ENCODE peak calls at places on chromosomes 16 and 17, in four cellular contexts. K is HCT116, Q is PC-9, D is IMR-90. C is an unnamed sample.

GRCh38 chr16:54965464-54965863 is 34.8 kb downstream of the IRX5 start:
- DNase-seq in K (no peak), Q (no peak), D (no peak), C (no peak)

GRCh38 chr17:45896803-45897693 is 2.7 kb downstream of the MAPT start:
- DNase-seq in K (no peak), Q (no peak), D (no peak), C (no peak)

GRCh38 chr17:63399856-63400255 is 46.2 kb downstream of the CYB561 start:
- DNase-seq in K (no peak), Q (no peak), D (peak), C (peak)

GRCh38 chr16:31476305-31477219 is 4.6 kb downstream of the TGFB1I1 start:
- DNase-seq in K (no peak), Q (peak), D (no peak), C (no peak)

GRCh38 chr17:30005709-30006320 is 64.4 kb downstream of the EFCAB5 start:
- DNase-seq in K (no peak), Q (peak), D (peak), C (peak)

GRCh38 chr17:81902023-81902652 is at the start of gene NPB:
- DNase-seq in K (no peak), Q (no peak), D (no peak), C (no peak)

GRCh38 chr17:43530303-43531081 is 15.6 kb downstream of the ETV4 start:
- DNase-seq in K (peak), Q (no peak), D (peak), C (peak)

GRCh38 chr17:35934760-35935159 is 4.2 kb upstream of the RDM1 start:
- DNase-seq in K (no peak), Q (no peak), D (peak), C (no peak)

GRCh38 chr16:70725024-70725911 is 39.4 kb upstream of the MTSS2 start:
- DNase-seq in K (no peak), Q (no peak), D (no peak), C (no peak)

GRCh38 chr16:48556913-48557351 is 53.0 kb downstream of the N4BP1 start:
- DNase-seq in K (peak), Q (no peak), D (peak), C (peak)

GRCh38 chr17:58968662-58969061 is 138.0 kb downstream of the TRIM37 start:
- DNase-seq in K (no peak), Q (no peak), D (peak), C (peak)

GRCh38 chr17:58318627-58319180 is 9.9 kb downstream of the TSPOAP1 start:
- DNase-seq in K (no peak), Q (no peak), D (no peak), C (no peak)

GRCh38 chr16:963913-964695 is 6.7 kb downstream of the LMF1 start:
- DNase-seq in K (no peak), Q (no peak), D (no peak), C (no peak)

GRCh38 chr16:25494292-25494691 is 197.5 kb upstream of the HS3ST4 start:
- DNase-seq in K (no peak), Q (no peak), D (no peak), C (no peak)

GRCh38 chr17:13153036-13153435 is 135.2 kb upstream of the ELAC2 start:
- DNase-seq in K (no peak), Q (no peak), D (peak), C (peak)

DNA sequence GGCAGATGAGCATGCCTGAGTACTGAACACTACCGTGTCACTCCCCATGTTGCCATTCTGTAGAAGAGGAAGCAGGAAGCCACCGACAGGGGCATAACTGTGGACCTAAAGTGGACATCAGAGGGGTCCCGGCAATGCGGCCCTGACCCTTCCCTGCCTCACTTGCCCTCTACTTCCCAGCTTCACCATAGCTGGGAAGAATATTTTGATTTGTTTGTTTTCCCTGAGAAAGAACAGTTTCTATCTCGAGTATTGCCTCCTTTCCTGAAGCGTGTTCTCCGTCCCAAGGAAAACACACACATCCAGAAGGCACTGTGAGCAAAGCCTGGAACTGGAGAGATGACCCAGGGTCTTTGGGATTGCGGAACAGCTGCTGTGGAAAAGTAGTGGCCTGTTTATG is 90.3 kb upstream of the TBX2 start:
- DNase-seq in K (no peak), Q (no peak), D (no peak), C (no peak)
- H3K4me2 ChIP-seq in K (no peak), Q (no peak), D (peak), C (peak)

DNA sequence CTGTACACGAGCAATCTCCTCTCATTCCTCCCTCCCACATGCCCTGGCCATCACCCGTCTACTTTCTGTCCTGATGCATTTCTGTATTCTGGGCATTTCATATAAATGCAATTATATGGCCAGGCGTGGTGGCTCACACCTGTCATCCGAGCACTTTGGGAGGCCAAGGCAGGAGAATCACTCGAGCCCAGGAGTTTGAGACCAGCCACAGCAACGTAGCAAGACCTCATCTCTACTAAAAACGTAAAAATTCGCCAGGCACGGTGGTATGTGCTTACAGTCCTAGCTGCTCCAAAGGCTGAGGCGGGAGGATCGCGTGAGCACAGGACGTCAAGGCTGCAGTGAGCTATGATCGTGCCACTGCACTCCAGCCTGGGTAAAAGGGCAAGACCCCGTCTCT is 4.8 kb downstream of the MEAK7 start:
- DNase-seq in K (no peak), Q (no peak), D (no peak), C (no peak)
- H3K4me2 ChIP-seq in K (peak), Q (peak), D (no peak), C (no peak)

GRCh38 chr17:7108981-7109380 is 5.6 kb downstream of the ASGR2 start:
- DNase-seq in K (no peak), Q (no peak), D (no peak), C (no peak)
- H3K4me2 ChIP-seq in K (no peak), Q (no peak), D (no peak), C (no peak)

DNA sequence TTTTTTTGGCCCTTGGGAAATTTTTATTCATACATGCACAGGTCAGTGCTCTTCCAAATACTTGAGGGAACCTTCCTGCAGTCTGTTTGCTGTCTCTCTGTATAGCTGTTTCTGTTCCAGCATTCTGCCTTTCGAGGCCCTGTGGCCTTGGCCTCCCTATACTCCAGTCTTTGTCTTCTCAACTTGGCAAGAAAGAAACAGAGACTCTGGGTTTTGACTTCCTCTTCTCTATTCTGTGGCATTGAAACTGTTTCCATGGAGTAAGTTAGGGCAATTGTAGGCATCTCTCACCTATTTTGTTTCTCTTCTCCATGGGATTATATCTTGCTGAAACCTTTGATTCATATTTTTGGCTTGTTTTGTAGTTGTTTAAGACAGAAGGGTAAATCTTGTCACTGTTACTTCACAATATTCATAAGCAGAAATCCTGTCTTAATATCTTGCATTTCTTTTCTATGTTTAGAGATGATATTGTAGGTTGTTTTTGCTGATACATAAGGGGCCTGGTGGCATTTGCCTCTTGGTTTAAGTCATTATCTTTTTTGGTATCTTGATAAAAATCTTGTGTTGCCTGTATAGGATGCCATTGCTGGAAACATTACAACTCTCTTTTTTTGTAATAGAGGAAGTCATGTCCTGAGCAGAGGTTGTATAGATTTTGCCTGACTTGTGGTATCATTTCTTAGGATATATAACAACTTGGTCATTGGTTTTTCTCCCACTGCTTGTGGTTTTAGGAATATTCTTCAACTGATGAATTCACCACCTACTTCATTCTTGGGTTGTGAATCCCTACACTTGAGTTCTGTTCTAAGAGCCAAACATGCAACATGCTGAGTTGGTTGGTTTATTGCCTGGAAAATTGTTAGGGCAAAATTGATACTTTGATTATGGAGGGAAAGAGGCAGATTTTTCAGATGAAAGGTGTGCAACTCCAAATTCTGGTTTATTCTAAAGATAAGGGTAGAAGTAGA is 168.6 kb downstream of the FTO start:
- DNase-seq in K (no peak), Q (no peak), D (peak), C (peak)
- H3K4me2 ChIP-seq in K (no peak), Q (no peak), D (peak), C (peak)

GRCh38 chr16:74100405-74101316 is 196.0 kb upstream of the PSMD7 start:
- DNase-seq in K (no peak), Q (no peak), D (no peak), C (no peak)
- H3K4me2 ChIP-seq in K (no peak), Q (no peak), D (no peak), C (no peak)

GRCh38 chr17:78144146-78144719 is 2.0 kb upstream of the C17orf99 start:
- DNase-seq in K (no peak), Q (peak), D (peak), C (peak)

GRCh38 chr17:78142113-78142861 is 3.9 kb upstream of the C17orf99 start:
- DNase-seq in K (peak), Q (peak), D (peak), C (peak)

GRCh38 chr17:78140169-78141051 is 5.8 kb upstream of the C17orf99 start:
- DNase-seq in K (peak), Q (peak), D (peak), C (peak)

GRCh38 chr17:78143214-78144145 is 2.7 kb upstream of the C17orf99 start:
- DNase-seq in K (no peak), Q (no peak), D (no peak), C (no peak)

DNA sequence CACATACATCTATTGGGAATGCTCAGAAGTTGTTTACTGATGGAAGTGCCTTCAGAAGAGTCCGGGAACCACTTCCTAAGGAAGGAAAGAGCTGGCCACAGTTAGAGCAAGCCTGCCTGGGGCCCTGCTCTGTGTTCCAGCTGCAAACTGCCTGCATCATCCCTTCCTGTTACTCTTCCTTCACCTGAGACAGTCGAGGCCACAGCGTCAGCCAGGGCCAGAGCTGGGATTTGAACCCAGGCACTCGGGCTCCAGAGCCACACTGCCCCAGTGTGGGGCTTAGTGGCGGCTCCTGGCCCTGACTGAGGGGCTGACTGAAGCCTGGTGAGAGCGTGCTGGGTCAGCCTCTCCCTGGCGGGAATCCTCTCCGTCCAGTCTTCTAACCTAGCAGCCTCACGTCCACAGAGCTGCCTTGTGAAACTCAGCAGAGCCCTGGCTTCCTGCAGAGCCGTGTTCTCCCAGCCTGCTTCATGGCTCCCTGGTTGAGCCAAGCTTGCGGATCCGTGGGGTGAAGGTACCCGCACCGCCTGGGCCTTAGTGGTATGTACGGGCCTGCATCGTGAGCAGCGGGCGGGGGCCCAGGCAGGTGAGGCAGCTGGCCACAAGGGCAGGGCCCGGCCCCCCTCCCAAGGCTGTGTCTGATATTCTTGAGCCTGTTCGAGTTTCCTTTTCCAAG is 4.6 kb upstream of the C17orf99 start:
- DNase-seq in K (no peak), Q (no peak), D (no peak), C (no peak)
- H3K4me2 ChIP-seq in K (peak), Q (peak), D (no peak), C (no peak)

GRCh38 chr16:65180986-65181710 is 59.3 kb upstream of the CDH11 start:
- DNase-seq in K (no peak), Q (no peak), D (no peak), C (no peak)

GRCh38 chr16:65176603-65177002 is 54.7 kb upstream of the CDH11 start:
- DNase-seq in K (no peak), Q (no peak), D (peak), C (peak)

GRCh38 chr16:65178151-65178550 is 56.3 kb upstream of the CDH11 start:
- DNase-seq in K (no peak), Q (no peak), D (peak), C (peak)
- H3K4me2 ChIP-seq in K (no peak), Q (no peak), D (peak), C (peak)

DNA sequence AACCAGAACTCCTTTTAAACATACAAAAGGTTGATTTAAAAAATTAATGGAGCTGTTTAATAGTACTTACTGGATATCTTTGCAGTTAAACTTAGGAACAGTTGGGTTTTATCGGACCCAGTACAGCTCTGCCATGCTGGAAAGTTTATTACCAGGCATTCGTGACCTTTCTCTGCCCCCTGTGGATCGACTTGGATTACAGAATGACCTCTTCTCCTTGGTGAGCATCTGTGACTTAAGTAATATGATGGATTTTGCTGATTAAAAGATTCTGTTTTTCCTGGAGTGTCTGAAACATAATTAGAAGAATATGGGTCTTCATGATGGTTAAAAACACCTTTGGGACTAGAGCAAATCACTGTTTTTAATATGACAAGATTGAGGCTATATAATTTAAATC is 45.9 kb upstream of the KPNB1 start:
- DNase-seq in K (no peak), Q (no peak), D (no peak), C (no peak)
- H3K4me2 ChIP-seq in K (no peak), Q (no peak), D (peak), C (no peak)

DNA sequence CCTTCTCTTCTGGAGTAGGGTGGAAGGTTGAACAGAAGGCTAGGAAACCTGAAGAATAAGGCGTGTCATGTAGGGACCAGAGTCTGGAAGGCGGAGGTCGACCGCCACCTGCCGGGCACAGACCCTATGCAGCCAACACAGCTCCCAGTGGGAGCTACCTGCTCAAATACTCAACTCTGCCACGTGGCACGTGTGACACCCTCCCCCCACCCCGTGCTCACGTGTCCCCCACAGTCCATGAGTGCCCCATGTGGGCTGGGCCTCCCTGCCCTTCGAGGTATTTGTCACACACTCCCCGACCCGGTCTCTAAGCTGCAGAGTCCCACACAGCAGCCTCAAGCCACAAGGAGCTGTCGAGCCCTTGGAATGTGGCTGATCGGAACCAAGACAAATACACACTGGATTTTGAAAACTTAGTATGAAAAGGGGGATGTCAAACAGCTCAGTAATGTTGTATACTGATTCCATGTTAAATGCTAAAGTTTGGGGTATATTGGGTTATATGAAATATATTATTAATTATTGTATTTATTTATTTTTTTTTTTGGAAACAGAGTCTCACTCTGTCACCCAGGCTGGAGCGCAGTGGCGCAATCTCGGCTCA is 11.7 kb downstream of the HID1 start:
- DNase-seq in K (peak), Q (no peak), D (peak), C (peak)
- H3K4me2 ChIP-seq in K (peak), Q (no peak), D (no peak), C (peak)

GRCh38 chr16:86768231-86768791 is 190.0 kb downstream of the FOXL1 start:
- DNase-seq in K (no peak), Q (no peak), D (no peak), C (peak)

GRCh38 chr16:86771506-86772230 is 193.3 kb downstream of the FOXL1 start:
- DNase-seq in K (no peak), Q (no peak), D (peak), C (no peak)

GRCh38 chr16:86766700-86767099 is 188.4 kb downstream of the FOXL1 start:
- DNase-seq in K (no peak), Q (no peak), D (no peak), C (no peak)

GRCh38 chr16:86772231-86772510 is 193.8 kb downstream of the FOXL1 start:
- DNase-seq in K (no peak), Q (no peak), D (peak), C (peak)

DNA sequence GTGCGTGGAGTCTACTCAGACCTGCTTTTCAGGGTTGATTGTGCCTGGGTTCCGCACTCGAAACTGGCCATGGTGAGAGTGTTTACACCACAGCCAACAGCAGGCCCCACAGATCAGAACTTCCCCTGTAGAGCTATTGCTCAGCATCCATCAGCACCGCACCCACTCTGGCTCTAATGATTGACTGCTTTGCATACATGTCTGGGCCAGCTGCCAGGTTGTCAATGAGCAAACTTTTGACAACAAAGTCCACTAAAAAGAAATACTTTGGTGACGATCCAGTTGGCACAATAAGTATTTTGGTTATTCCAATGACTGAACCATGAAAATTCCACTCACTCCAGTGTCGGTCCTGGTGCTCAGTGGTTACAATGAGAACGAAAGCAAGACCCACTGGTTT is 190.7 kb downstream of the FOXL1 start:
- DNase-seq in K (no peak), Q (no peak), D (peak), C (peak)
- H3K4me2 ChIP-seq in K (no peak), Q (no peak), D (no peak), C (peak)

C was measured in astrocyte.